ENCODE peak calls at places on chromosomes 6 and 20, in ten cellular contexts. One of them, this sample, is unnamed.

GRCh38 chr6:83378621-83379388 is 52.0 kb downstream of the ME1 start:
- DNase-seq in gastrocnemius medialis: no peak
- DNase-seq in A673: no peak
- DNase-seq in psoas muscle: no peak
- DNase-seq in glutamatergic neuron: no peak
- DNase-seq in HL-60: no peak
- DNase-seq in BE2C: no peak
- DNase-seq in astrocyte: peak
- DNase-seq in cardiac muscle cell: no peak
- DNase-seq in AG04450: peak
- DNase-seq in this sample: peak

GRCh38 chr6:39927159-39927558 is 7.1 kb downstream of the MOCS1 start:
- DNase-seq in gastrocnemius medialis: peak
- DNase-seq in A673: no peak
- DNase-seq in psoas muscle: no peak
- DNase-seq in glutamatergic neuron: no peak
- DNase-seq in HL-60: no peak
- DNase-seq in BE2C: no peak
- DNase-seq in astrocyte: peak
- DNase-seq in cardiac muscle cell: no peak
- DNase-seq in AG04450: no peak
- DNase-seq in this sample: no peak

GRCh38 chr6:83859410-83860346 is at the start of gene CYB5R4:
- DNase-seq in gastrocnemius medialis: peak
- DNase-seq in A673: peak
- DNase-seq in psoas muscle: peak
- DNase-seq in glutamatergic neuron: peak
- DNase-seq in HL-60: peak
- DNase-seq in BE2C: peak
- DNase-seq in astrocyte: peak
- DNase-seq in cardiac muscle cell: peak
- DNase-seq in AG04450: peak
- DNase-seq in this sample: peak

GRCh38 chr6:105137388-105137787 is 42.4 kb downstream of the POPDC3 start:
- DNase-seq in gastrocnemius medialis: peak
- DNase-seq in A673: no peak
- DNase-seq in psoas muscle: peak
- DNase-seq in glutamatergic neuron: peak
- DNase-seq in HL-60: no peak
- DNase-seq in BE2C: peak
- DNase-seq in astrocyte: no peak
- DNase-seq in cardiac muscle cell: peak
- DNase-seq in AG04450: no peak
- DNase-seq in this sample: no peak

GRCh38 chr6:7893342-7893741 is 17.2 kb downstream of the TXNDC5 start:
- DNase-seq in gastrocnemius medialis: peak
- DNase-seq in A673: no peak
- DNase-seq in psoas muscle: no peak
- DNase-seq in glutamatergic neuron: no peak
- DNase-seq in HL-60: no peak
- DNase-seq in BE2C: no peak
- DNase-seq in astrocyte: no peak
- DNase-seq in cardiac muscle cell: no peak
- DNase-seq in AG04450: no peak
- DNase-seq in this sample: no peak

GRCh38 chr6:39172377-39172757 is 56.9 kb downstream of the KCNK5 start:
- DNase-seq in gastrocnemius medialis: no peak
- DNase-seq in A673: no peak
- DNase-seq in psoas muscle: no peak
- DNase-seq in glutamatergic neuron: no peak
- DNase-seq in HL-60: no peak
- DNase-seq in BE2C: no peak
- DNase-seq in astrocyte: no peak
- DNase-seq in cardiac muscle cell: no peak
- DNase-seq in AG04450: no peak
- DNase-seq in this sample: no peak

GRCh38 chr6:123965894-123966293 is 162.2 kb downstream of the NKAIN2 start:
- DNase-seq in gastrocnemius medialis: no peak
- DNase-seq in A673: peak
- DNase-seq in psoas muscle: no peak
- DNase-seq in glutamatergic neuron: no peak
- DNase-seq in HL-60: no peak
- DNase-seq in BE2C: no peak
- DNase-seq in astrocyte: no peak
- DNase-seq in cardiac muscle cell: peak
- DNase-seq in AG04450: no peak
- DNase-seq in this sample: no peak

GRCh38 chr6:132399376-132400074 is 1.8 kb downstream of the MOXD1 start:
- DNase-seq in gastrocnemius medialis: no peak
- DNase-seq in A673: no peak
- DNase-seq in psoas muscle: no peak
- DNase-seq in glutamatergic neuron: no peak
- DNase-seq in HL-60: no peak
- DNase-seq in BE2C: no peak
- DNase-seq in astrocyte: peak
- DNase-seq in cardiac muscle cell: no peak
- DNase-seq in AG04450: no peak
- DNase-seq in this sample: peak

GRCh38 chr6:52591832-52592231 is 15.0 kb upstream of the TRAM2 start:
- DNase-seq in gastrocnemius medialis: no peak
- DNase-seq in A673: no peak
- DNase-seq in psoas muscle: no peak
- DNase-seq in glutamatergic neuron: no peak
- DNase-seq in HL-60: no peak
- DNase-seq in BE2C: no peak
- DNase-seq in astrocyte: no peak
- DNase-seq in cardiac muscle cell: no peak
- DNase-seq in AG04450: no peak
- DNase-seq in this sample: no peak

GRCh38 chr20:62618622-62619529 is 23.4 kb upstream of the SLCO4A1 start:
- DNase-seq in gastrocnemius medialis: no peak
- DNase-seq in A673: peak
- DNase-seq in psoas muscle: no peak
- DNase-seq in glutamatergic neuron: no peak
- DNase-seq in HL-60: peak
- DNase-seq in BE2C: no peak
- DNase-seq in astrocyte: no peak
- DNase-seq in cardiac muscle cell: no peak
- DNase-seq in AG04450: no peak
- DNase-seq in this sample: no peak

GRCh38 chr20:57278457-57278856 is 12.0 kb upstream of the BMP7 start:
- DNase-seq in gastrocnemius medialis: no peak
- DNase-seq in A673: no peak
- DNase-seq in psoas muscle: no peak
- DNase-seq in glutamatergic neuron: no peak
- DNase-seq in HL-60: no peak
- DNase-seq in BE2C: no peak
- DNase-seq in astrocyte: no peak
- DNase-seq in cardiac muscle cell: no peak
- DNase-seq in AG04450: no peak
- DNase-seq in this sample: no peak

GRCh38 chr6:16296061-16296670 is 57.8 kb downstream of the GMPR start:
- DNase-seq in gastrocnemius medialis: no peak
- DNase-seq in A673: no peak
- DNase-seq in psoas muscle: no peak
- DNase-seq in glutamatergic neuron: no peak
- DNase-seq in HL-60: no peak
- DNase-seq in BE2C: no peak
- DNase-seq in astrocyte: no peak
- DNase-seq in cardiac muscle cell: no peak
- DNase-seq in AG04450: no peak
- DNase-seq in this sample: no peak

DNA sequence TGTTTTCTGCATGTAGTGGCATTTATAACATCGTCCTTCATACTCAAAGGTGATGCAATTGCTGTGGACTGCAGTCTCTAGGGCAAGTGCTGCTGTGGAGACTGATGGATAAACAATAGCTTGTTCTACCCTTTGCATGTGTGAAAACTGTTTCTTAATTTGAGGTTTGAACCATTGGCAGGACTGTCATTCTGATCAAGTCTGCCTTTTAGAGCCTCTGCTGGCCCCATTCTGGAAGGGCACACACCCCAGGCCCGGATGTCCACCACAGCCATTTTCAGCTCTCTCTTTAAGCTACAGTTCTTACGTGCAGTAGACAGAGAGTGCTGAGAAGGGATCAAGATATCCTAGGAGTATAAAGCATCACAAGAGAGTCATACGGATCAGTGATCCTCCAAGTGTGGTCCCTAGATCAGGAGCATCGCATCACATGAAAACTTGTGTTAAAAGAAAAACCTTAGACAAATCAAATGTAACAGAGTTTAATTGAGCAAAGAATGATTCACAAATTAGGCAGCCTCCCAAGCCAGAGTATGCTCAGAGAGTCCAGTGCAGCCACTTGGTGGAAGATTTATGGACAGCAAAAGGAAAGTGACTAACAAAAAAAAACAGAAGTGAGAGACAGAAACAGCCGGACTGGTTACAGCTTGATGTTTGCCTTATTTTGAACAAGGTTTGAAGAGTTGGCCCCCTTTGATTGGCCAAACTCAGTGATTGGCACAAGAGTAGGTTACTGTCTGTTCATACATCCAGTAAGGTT is 52.0 kb downstream of the FRK start:
- DNase-seq in gastrocnemius medialis: no peak
- DNase-seq in A673: peak
- DNase-seq in psoas muscle: no peak
- DNase-seq in glutamatergic neuron: no peak
- DNase-seq in HL-60: no peak
- DNase-seq in BE2C: no peak
- DNase-seq in astrocyte: peak
- DNase-seq in cardiac muscle cell: no peak
- DNase-seq in AG04450: no peak
- DNase-seq in this sample: peak
- TF ChIP-seq CTCF in gastrocnemius medialis: no peak
- TF ChIP-seq CTCF in A673: no peak
- TF ChIP-seq CTCF in psoas muscle: no peak
- TF ChIP-seq CTCF in glutamatergic neuron: no peak
- TF ChIP-seq CTCF in HL-60: no peak
- TF ChIP-seq CTCF in BE2C: no peak
- TF ChIP-seq CTCF in astrocyte: no peak
- TF ChIP-seq CTCF in cardiac muscle cell: peak
- TF ChIP-seq CTCF in AG04450: no peak
- TF ChIP-seq CTCF in this sample: no peak

GRCh38 chr6:18985061-18985460 is 597.9 kb downstream of the RNF144B start:
- DNase-seq in gastrocnemius medialis: no peak
- DNase-seq in A673: no peak
- DNase-seq in psoas muscle: no peak
- DNase-seq in glutamatergic neuron: no peak
- DNase-seq in HL-60: no peak
- DNase-seq in BE2C: no peak
- DNase-seq in astrocyte: no peak
- DNase-seq in cardiac muscle cell: no peak
- DNase-seq in AG04450: no peak
- DNase-seq in this sample: no peak

GRCh38 chr6:18985958-18986357 is 598.8 kb downstream of the RNF144B start:
- DNase-seq in gastrocnemius medialis: no peak
- DNase-seq in A673: no peak
- DNase-seq in psoas muscle: no peak
- DNase-seq in glutamatergic neuron: no peak
- DNase-seq in HL-60: no peak
- DNase-seq in BE2C: no peak
- DNase-seq in astrocyte: no peak
- DNase-seq in cardiac muscle cell: no peak
- DNase-seq in AG04450: no peak
- DNase-seq in this sample: no peak

DNA sequence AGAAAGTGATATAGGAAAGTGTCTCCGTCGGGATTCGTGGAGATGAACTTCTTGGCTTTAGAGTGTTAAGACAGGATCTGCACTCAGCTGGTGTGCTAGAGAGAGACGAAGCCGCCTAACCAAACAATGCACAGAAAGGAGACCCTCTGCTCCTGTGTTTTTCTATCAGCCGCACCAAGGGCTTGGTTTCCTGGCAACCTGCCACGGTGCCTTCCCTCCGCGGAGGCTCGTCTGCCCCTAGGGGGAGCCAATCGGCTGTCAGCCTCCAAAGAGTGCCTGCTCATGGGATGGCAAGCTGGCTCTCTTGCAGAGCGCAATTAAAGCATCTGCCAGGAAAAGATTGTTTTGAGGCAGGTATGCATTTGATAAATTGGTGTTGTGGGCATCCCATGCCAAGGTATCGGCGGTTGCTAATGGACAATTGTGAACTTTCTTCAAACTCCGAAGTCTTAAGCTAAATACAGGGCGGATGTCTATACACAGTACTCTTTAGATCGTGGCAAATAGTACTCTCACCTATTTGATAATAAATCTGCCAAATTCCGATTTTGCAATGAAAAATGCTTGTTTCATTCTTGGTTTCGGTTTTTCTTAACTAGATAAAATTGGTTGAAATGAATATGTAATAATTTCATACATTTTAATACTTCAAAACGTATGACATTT is 603.3 kb downstream of the RNF144B start:
- DNase-seq in gastrocnemius medialis: peak
- DNase-seq in A673: peak
- DNase-seq in psoas muscle: peak
- DNase-seq in glutamatergic neuron: peak
- DNase-seq in HL-60: peak
- DNase-seq in BE2C: peak
- DNase-seq in astrocyte: peak
- DNase-seq in cardiac muscle cell: peak
- DNase-seq in AG04450: no peak
- DNase-seq in this sample: no peak
- TF ChIP-seq CTCF in gastrocnemius medialis: peak
- TF ChIP-seq CTCF in A673: peak
- TF ChIP-seq CTCF in psoas muscle: peak
- TF ChIP-seq CTCF in glutamatergic neuron: peak
- TF ChIP-seq CTCF in HL-60: peak
- TF ChIP-seq CTCF in BE2C: peak
- TF ChIP-seq CTCF in astrocyte: peak
- TF ChIP-seq CTCF in cardiac muscle cell: peak
- TF ChIP-seq CTCF in AG04450: peak
- TF ChIP-seq CTCF in this sample: peak

DNA sequence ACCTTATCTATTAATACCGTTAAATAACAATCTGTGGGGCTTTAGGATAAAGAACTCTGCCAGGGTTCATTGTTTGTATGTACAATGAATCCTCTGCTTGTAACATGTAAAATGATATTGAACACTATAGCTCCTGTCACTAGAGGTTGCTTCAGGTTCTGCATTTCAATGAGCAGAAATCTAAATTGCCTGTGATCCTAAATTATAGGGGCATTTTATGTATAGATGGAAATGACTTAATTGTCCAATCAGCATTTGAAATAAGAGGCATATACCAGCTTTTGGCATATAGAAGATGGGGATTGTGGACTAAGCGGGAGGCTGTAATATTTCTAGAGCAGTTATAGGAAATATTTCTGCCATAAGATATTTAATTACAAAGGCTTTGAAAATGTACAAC is 2.0 kb downstream of the NCOA3 start:
- DNase-seq in gastrocnemius medialis: no peak
- DNase-seq in A673: no peak
- DNase-seq in psoas muscle: no peak
- DNase-seq in glutamatergic neuron: no peak
- DNase-seq in HL-60: no peak
- DNase-seq in BE2C: no peak
- DNase-seq in astrocyte: no peak
- DNase-seq in cardiac muscle cell: no peak
- DNase-seq in AG04450: no peak
- DNase-seq in this sample: no peak
- TF ChIP-seq CTCF in gastrocnemius medialis: no peak
- TF ChIP-seq CTCF in A673: no peak
- TF ChIP-seq CTCF in psoas muscle: no peak
- TF ChIP-seq CTCF in glutamatergic neuron: no peak
- TF ChIP-seq CTCF in HL-60: no peak
- TF ChIP-seq CTCF in BE2C: no peak
- TF ChIP-seq CTCF in astrocyte: no peak
- TF ChIP-seq CTCF in cardiac muscle cell: no peak
- TF ChIP-seq CTCF in AG04450: no peak
- TF ChIP-seq CTCF in this sample: no peak

GRCh38 chr6:85408039-85408438 is 41.8 kb upstream of the NT5E start:
- DNase-seq in gastrocnemius medialis: no peak
- DNase-seq in A673: no peak
- DNase-seq in psoas muscle: no peak
- DNase-seq in glutamatergic neuron: no peak
- DNase-seq in HL-60: no peak
- DNase-seq in BE2C: no peak
- DNase-seq in astrocyte: no peak
- DNase-seq in cardiac muscle cell: peak
- DNase-seq in AG04450: no peak
- DNase-seq in this sample: no peak
- TF ChIP-seq CTCF in gastrocnemius medialis: no peak
- TF ChIP-seq CTCF in A673: no peak
- TF ChIP-seq CTCF in psoas muscle: no peak
- TF ChIP-seq CTCF in glutamatergic neuron: no peak
- TF ChIP-seq CTCF in HL-60: no peak
- TF ChIP-seq CTCF in BE2C: no peak
- TF ChIP-seq CTCF in astrocyte: no peak
- TF ChIP-seq CTCF in cardiac muscle cell: no peak
- TF ChIP-seq CTCF in AG04450: no peak
- TF ChIP-seq CTCF in this sample: no peak